ENCODE peak calls at places on chromosome 14, in four cellular contexts. I, X, J and K are unnamed samples.

GRCh38 chr14:41380017-41380416 is 226.7 kb upstream of the LRFN5 start:
- DNase-seq in I (no peak), X (no peak), J (no peak), K (no peak)

GRCh38 chr14:59695198-59695597 is 118.6 kb upstream of the CCDC175 start:
- DNase-seq in I (no peak), X (no peak), J (no peak), K (no peak)

GRCh38 chr14:75568791-75569190 is 9.6 kb upstream of the FLVCR2 start:
- DNase-seq in I (no peak), X (no peak), J (no peak), K (no peak)

GRCh38 chr14:102666635-102667034 is 74.2 kb downstream of the RCOR1 start:
- DNase-seq in I (no peak), X (no peak), J (no peak), K (no peak)

GRCh38 chr14:68794856-68795601 is 2.2 kb upstream of the ZFP36L1 start:
- DNase-seq in I (no peak), X (peak), J (no peak), K (peak)

GRCh38 chr14:92704036-92704804 is 44.2 kb downstream of the LGMN start:
- DNase-seq in I (peak), X (peak), J (no peak), K (no peak)

GRCh38 chr14:36827861-36828260 is 166.2 kb downstream of the PAX9 start:
- DNase-seq in I (no peak), X (no peak), J (no peak), K (no peak)

GRCh38 chr14:85079842-85080741 is 449.9 kb upstream of the FLRT2 start:
- DNase-seq in I (no peak), X (no peak), J (no peak), K (no peak)

GRCh38 chr14:78697341-78697740 is 527.2 kb downstream of the NRXN3 start:
- DNase-seq in I (peak), X (no peak), J (no peak), K (no peak)

GRCh38 chr14:56199095-56199975 is 81.1 kb downstream of the PELI2 start:
- DNase-seq in I (peak), X (no peak), J (no peak), K (no peak)

GRCh38 chr14:100012478-100012925 is 52.7 kb upstream of the EVL start:
- DNase-seq in I (no peak), X (no peak), J (no peak), K (no peak)

GRCh38 chr14:106694638-106695393 is 1168.4 kb downstream of the TMEM121 start:
- DNase-seq in I (peak), X (no peak), J (no peak), K (no peak)

GRCh38 chr14:82905762-82906161 is 1372.1 kb upstream of the SEL1L start:
- DNase-seq in I (no peak), X (no peak), J (no peak), K (no peak)

GRCh38 chr14:53035796-53036195 is 84.9 kb upstream of the FERMT2 start:
- DNase-seq in I (no peak), X (no peak), J (no peak), K (no peak)

GRCh38 chr14:59228416-59228815 is 39.9 kb downstream of the DAAM1 start:
- DNase-seq in I (no peak), X (no peak), J (no peak), K (no peak)

GRCh38 chr14:87430810-87431209 is 562.2 kb downstream of the GALC start:
- DNase-seq in I (no peak), X (no peak), J (no peak), K (peak)

GRCh38 chr14:59679872-59680271 is 103.3 kb upstream of the CCDC175 start:
- DNase-seq in I (no peak), X (no peak), J (no peak), K (no peak)

GRCh38 chr14:36271939-36272907 is 48.2 kb downstream of the MBIP start:
- DNase-seq in I (peak), X (no peak), J (no peak), K (no peak)

GRCh38 chr14:68495101-68495637 is 297.7 kb downstream of the ZFP36L1 start:
- DNase-seq in I (no peak), X (no peak), J (no peak), K (peak)

GRCh38 chr14:54435500-54435981 is 5.6 kb downstream of the CNIH1 start:
- DNase-seq in I (peak), X (no peak), J (no peak), K (no peak)

GRCh38 chr14:72619071-72619710 is 274.7 kb downstream of the DPF3 start:
- DNase-seq in I (no peak), X (no peak), J (no peak), K (no peak)

GRCh38 chr14:77791225-77791600 is 8.7 kb upstream of the ADCK1 start:
- DNase-seq in I (no peak), X (no peak), J (no peak), K (no peak)

GRCh38 chr14:103329421-103330347 is 4.4 kb upstream of the EIF5 start:
- DNase-seq in I (no peak), X (peak), J (no peak), K (no peak)

GRCh38 chr14:105842105-105842504 is 315.7 kb downstream of the TMEM121 start:
- DNase-seq in I (no peak), X (no peak), J (no peak), K (no peak)

GRCh38 chr14:91246051-91246852 is 1.7 kb upstream of the GPR68 start:
- DNase-seq in I (no peak), X (no peak), J (no peak), K (no peak)

GRCh38 chr14:40413146-40413545 is 980.9 kb upstream of the FBXO33 start:
- DNase-seq in I (no peak), X (no peak), J (no peak), K (no peak)

DNA sequence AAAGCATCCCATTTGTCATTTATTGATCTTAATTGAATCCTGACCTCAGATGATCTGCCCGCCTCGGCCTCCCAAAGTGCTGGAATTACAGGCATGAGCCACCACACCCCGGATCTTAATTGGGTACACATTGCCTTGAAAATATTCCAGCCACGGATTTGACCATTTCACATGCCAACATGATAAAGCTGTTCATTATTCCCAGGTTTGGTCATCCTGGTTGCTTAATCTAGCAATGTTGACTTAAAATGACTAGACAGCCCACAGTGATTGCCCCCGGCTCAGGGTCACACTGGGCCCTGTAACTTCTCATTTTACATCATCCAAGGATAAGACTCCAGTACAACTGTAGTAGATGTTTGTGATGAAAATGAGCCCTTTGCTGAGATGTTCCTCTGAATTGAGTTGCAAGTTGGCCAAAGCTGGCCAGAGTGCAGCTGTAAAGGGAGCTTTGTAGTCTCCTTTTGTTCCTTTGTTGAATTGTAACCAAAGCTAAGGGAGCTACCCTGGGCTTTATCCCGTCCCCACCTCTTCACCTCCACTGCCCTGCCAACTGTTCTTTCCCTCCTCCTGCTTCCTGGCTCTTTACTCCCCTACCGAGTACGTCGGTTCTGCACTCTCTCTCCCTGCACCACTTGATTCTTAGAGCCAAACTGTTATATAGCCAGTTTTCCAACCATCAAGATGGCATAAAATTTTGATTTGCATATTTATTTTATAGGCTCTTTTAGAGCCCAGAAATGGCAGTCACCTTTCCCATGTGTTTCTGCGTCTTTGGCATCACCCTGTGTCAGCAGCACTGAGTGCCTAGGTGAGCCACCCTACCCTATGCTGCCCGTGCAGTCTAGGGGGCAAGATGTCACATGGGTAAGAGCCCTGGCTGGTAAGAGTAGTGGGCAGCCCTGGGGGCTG is 141.3 kb upstream of the HIF1A start:
- DNase-seq in I (no peak), X (peak), J (peak), K (peak)
- TF ChIP-seq CTCF in I (no peak), X (no peak), J (no peak), K (no peak)

GRCh38 chr14:31224808-31225207 is 17.2 kb upstream of the HECTD1 start:
- DNase-seq in I (no peak), X (no peak), J (no peak), K (no peak)
- TF ChIP-seq CTCF in I (no peak), X (no peak), J (no peak), K (no peak)

DNA sequence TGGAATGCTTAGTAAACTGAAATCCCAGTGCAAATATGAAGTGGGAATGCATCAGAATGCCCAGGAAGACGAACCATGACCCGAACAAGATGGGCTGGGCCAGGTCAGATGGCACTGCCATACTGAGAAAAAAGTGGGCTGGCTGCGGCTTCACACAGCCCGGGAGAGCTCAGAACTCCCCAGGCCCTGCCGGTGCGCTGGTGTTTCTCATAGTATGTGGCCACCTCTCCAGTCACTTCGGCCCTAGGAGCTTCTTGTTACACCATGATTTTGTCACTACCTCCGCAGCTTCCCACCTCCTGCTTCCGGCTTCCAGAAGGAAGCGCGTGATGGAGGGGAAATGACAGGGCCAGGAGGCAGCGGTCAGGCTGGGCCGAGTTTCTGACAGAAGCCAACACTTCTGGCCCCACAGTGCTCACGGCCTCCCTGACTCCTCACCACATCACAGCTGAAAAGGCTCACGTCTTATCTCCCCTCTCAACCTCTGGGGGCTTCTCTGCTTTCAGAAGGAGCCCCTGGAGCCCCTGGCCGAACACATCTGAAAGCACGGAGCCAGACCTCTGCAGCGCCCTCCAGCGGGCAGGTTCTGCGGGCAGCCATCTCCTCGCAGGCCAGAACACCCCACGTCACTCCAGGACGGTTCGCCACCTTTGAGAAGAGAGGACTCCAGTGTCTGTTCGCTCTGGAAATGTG is 30.7 kb downstream of the DAD1 start:
- DNase-seq in I (no peak), X (no peak), J (no peak), K (no peak)
- TF ChIP-seq CTCF in I (no peak), X (no peak), J (no peak), K (no peak)

GRCh38 chr14:61202124-61202523 is 79.0 kb downstream of the TMEM30B start:
- DNase-seq in I (no peak), X (no peak), J (no peak), K (no peak)
- TF ChIP-seq CTCF in I (no peak), X (no peak), J (no peak), K (no peak)

DNA sequence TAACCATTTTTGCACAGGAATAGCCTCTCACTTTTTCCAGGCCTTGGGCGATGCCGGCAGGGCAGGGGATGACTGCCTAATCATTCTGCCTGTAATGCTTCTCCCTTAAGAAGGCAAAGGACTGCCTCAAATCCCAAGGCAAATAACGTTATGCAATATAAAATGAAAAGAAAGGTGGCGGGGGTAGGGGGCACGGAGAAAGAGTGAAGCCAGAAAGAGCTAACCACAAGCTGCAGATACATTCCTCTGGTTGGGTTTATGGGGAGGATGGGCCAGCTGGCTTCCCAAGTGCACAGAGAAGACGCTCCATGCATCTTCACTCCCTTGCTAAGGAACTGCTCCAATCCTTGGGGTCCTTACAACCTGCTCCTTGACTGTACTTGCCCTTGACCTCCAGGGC is 229.5 kb downstream of the FOXN3 start:
- DNase-seq in I (no peak), X (no peak), J (no peak), K (no peak)
- TF ChIP-seq CTCF in I (no peak), X (no peak), J (no peak), K (no peak)

DNA sequence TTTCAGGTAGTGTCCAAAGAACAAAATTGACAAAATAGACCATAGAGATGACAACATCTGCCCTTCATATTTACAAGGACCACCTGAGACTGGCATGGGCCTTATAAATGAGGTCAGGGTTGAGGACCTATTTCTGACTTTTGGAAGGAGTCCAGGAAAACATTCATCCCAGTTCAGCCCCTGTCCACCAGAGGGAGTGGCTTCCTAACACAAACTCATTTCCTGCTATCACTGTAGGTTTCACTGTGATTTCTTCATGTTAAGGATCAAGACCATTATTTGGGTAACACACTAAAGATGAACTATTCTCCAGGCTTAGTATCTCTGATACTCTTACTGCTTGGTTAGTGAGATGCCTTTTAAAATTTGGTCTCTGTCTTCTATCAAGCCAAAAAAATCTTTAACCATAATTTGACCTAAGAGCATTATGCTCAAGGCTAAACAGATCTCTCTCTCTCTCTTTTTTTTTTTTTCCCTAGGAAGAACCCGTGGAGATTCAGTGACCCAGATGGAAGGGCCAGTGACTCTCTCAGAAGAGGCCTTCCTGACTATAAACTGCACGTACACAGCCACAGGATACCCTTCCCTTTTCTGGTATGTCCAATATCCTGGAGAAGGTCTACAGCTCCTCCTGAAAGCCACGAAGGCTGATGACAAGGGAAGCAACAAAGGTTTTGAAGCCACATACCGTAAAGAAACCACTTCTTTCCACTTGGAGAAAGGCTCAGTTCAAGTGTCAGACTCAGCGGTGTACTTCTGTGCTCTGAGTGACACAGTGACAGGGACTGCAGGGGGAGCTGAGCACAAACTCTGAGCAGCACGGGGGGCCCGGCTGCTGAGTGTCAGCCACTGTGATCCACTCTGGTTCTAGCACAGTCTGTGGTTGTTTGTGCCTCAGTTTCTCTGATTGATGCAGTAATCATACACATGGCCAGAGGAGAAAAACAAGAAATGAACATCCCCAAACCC is 267.6 kb upstream of the OR4E1 start:
- DNase-seq in I (no peak), X (no peak), J (no peak), K (no peak)
- TF ChIP-seq CTCF in I (peak), X (peak), J (peak), K (peak)